ENCODE peak calls at places on chromosomes 5 and 9, in nine cellular contexts. V is CD8-positive, alpha-beta memory T cell; W is GM23248; T is heart left ventricle; U is suprapubic skin; M is HCT116; F is foreskin fibroblast; X is neural progenitor cell; B is psoas muscle. A is an unnamed sample.

GRCh38 chr9:32430720-32431119 is 46.3 kb downstream of the ACO1 start:
- DNase-seq in M (no peak), U (no peak), X (no peak), V (no peak), F (peak; percentile 66), T (no peak), W (peak; percentile 64), B (no peak), A (no peak)

GRCh38 chr5:54098267-54098666 is 212.1 kb downstream of the ARL15 start:
- DNase-seq in B (no peak), V (no peak), M (no peak), W (no peak), T (no peak), U (no peak), X (peak; percentile 64), F (no peak), A (no peak)

GRCh38 chr9:18985464-18985951 is 47.5 kb downstream of the SAXO1 start:
- DNase-seq in M (no peak), X (no peak), T (no peak), F (peak; percentile 29), V (no peak), U (no peak), B (no peak), W (peak; percentile 29), A (no peak)

GRCh38 chr5:14326035-14326909 is 183.1 kb downstream of the TRIO start:
- DNase-seq in W (no peak), X (peak; percentile 4), F (no peak), T (no peak), B (no peak), V (no peak), U (no peak), M (no peak), A (peak; percentile 12)

GRCh38 chr5:16135003-16135402 is 44.6 kb downstream of the MARCHF11 start:
- DNase-seq in W (no peak), V (no peak), B (no peak), U (no peak), M (no peak), F (no peak), X (peak; percentile 63), T (no peak), A (no peak)

GRCh38 chr9:91131433-91131839 is 230.3 kb downstream of the AUH start:
- DNase-seq in M (peak; percentile 61), F (peak; percentile 98), U (no peak), T (no peak), B (peak; percentile 31), X (no peak), V (no peak), W (peak; percentile 97), A (peak; percentile 87)

GRCh38 chr5:78908173-78908901 is 76.8 kb downstream of the ARSB start:
- DNase-seq in T (peak; percentile 67), F (peak; percentile 83), M (no peak), X (peak; percentile 84), V (no peak), W (peak; percentile 55), B (peak; percentile 44), U (no peak), A (peak; percentile 89)

GRCh38 chr5:157487358-157487757 is 27.3 kb downstream of the NIPAL4 start:
- DNase-seq in X (no peak), B (no peak), M (no peak), W (no peak), F (no peak), T (no peak), U (no peak), V (no peak), A (no peak)

GRCh38 chr9:133331641-133332380 is 4.2 kb downstream of the SURF6 start:
- DNase-seq in U (no peak), M (no peak), B (no peak), V (no peak), X (no peak), W (no peak), F (no peak), T (no peak), A (no peak)

GRCh38 chr5:106658150-106658549 is 1012.6 kb downstream of the EFNA5 start:
- DNase-seq in X (no peak), M (no peak), F (no peak), W (no peak), B (no peak), V (no peak), U (no peak), T (no peak), A (no peak)

GRCh38 chr5:2330325-2330724 is 421.2 kb downstream of the IRX2 start:
- DNase-seq in B (no peak), T (no peak), V (no peak), W (no peak), M (no peak), F (no peak), X (no peak), U (no peak), A (no peak)

GRCh38 chr9:131943397-131943796 is 136.3 kb downstream of the MED27 start:
- DNase-seq in T (no peak), V (no peak), W (no peak), F (no peak), X (no peak), U (no peak), B (no peak), M (no peak), A (no peak)

GRCh38 chr9:89376286-89376685 is 58.0 kb downstream of the SECISBP2 start:
- DNase-seq in V (no peak), M (no peak), B (no peak), U (no peak), X (no peak), F (no peak), W (no peak), T (no peak), A (no peak)

GRCh38 chr9:131546336-131547084 is 1.2 kb downstream of the PRRT1B start:
- DNase-seq in W (peak; percentile 41), B (no peak), M (no peak), X (no peak), T (no peak), F (peak; percentile 28), V (no peak), U (no peak), A (no peak)

GRCh38 chr5:148699028-148699427 is 44.7 kb upstream of the HTR4 start:
- DNase-seq in M (no peak), V (no peak), F (no peak), W (no peak), B (no peak), T (no peak), U (no peak), X (no peak), A (no peak)

GRCh38 chr5:3282841-3283240 is 312.8 kb upstream of the IRX1 start:
- DNase-seq in B (no peak), V (no peak), U (no peak), F (no peak), T (no peak), X (no peak), W (no peak), M (no peak), A (no peak)

GRCh38 chr9:89274838-89275237 is 36.2 kb upstream of the CKS2 start:
- DNase-seq in B (no peak), X (no peak), W (peak; percentile 95), M (no peak), T (no peak), F (peak; percentile 90), V (no peak), U (no peak), A (no peak)

GRCh38 chr9:104787306-104788015 is 23.5 kb downstream of the NIPSNAP3B start:
- DNase-seq in F (no peak), W (no peak), V (no peak), X (no peak), M (no peak), U (no peak), B (no peak), T (no peak), A (no peak)

GRCh38 chr9:134504106-134504385 is 137.6 kb upstream of the COL5A1 start:
- DNase-seq in V (no peak), T (no peak), U (peak; percentile 52), X (no peak), F (no peak), W (no peak), M (no peak), B (no peak), A (no peak)
- H3K4me3 ChIP-seq in V (no peak overlapping the region), T (no peak overlapping the region), U (no peak overlapping the region), X (no peak overlapping the region), F (no peak overlapping the region), W (no peak overlapping the region), M (no peak overlapping the region), B (no peak overlapping the region), A (no peak overlapping the region)

DNA sequence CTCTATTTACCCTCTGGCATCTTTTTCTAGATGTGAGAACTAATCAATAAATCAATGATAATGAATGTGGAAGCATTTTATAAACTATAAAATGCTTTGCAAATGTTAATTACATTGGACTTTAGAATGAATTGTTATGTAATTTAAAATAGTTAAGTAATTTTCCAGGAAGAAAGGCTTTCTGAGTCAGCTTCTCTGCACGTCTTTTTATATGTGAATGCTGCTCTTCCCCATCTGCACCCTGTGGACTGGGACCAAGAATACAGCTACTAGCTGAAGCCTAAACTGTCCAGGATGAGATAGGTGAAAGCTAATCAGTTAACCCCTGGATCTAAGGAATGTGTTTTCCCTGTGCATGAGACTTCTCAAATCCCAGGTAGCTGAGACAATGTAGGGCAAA is 292.9 kb downstream of the NR3C1 start:
- DNase-seq in U (no peak), T (no peak), B (no peak), X (no peak), V (no peak), W (peak; percentile 51), F (peak; percentile 36), M (no peak), A (no peak)
- H3K4me3 ChIP-seq in U (no peak overlapping the region), T (no peak overlapping the region), B (no peak overlapping the region), X (no peak overlapping the region), V (no peak overlapping the region), W (no peak overlapping the region), F (no peak overlapping the region), M (no peak overlapping the region), A (no peak overlapping the region)

DNA sequence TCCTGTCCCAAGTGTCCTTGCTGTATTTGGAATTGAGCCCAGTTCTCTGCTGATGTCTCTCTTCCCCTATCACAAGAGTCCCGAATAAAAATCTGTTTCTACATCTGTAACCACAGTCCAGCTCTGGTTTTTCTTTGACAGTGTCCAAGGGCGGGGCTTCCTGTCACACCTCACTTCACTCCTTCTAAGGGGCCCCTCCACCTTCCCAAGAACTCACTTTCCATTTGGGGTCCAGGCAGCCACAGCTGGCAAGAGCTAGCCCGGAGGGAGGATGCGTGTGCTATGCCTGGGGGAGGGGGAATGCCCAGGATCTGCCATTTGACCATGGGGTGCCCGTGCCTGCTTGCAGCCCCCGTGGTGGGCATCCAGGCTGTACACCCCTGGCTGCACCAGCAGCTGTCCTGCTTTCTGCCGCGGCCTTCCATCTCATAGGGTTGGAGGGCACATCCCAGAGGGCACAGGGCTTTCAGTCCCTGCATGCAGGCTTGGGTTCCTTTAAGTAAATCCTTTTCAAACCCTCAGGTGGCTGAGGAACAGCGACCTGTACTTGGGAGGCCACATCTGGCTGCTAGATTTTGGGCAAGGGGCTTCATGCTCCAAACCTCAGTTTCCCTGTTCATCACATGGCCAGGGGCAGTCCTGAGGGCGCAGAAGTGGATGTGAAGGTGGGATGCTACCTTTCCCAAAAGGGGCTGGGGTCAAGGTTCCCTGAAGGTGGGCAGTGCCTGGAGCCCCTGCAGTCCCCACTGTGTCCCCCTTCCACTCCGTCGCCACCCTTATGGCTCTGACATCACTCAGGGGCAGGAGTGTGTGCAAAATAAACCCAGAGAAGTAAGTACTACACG is 2.3 kb upstream of the CARD19 start:
- DNase-seq in W (no peak), X (no peak), M (no peak), F (no peak), V (no peak), U (peak; percentile 74), B (no peak), T (peak; percentile 25), A (no peak)
- H3K4me3 ChIP-seq in W (no peak overlapping the region), X (no peak overlapping the region), M (no peak overlapping the region), F (no peak overlapping the region), V (no peak overlapping the region), U (no peak overlapping the region), B (no peak overlapping the region), T (no peak overlapping the region), A (no peak overlapping the region)

GRCh38 chr5:116320486-116320885 is 235.7 kb downstream of the COMMD10 start:
- DNase-seq in W (no peak), X (no peak), F (peak; percentile 25), M (no peak), T (no peak), V (no peak), B (no peak), U (no peak), A (no peak)
- H3K4me3 ChIP-seq in W (no peak overlapping the region), X (no peak overlapping the region), F (no peak overlapping the region), M (no peak overlapping the region), T (no peak overlapping the region), V (no peak overlapping the region), B (no peak overlapping the region), U (no peak overlapping the region), A (no peak overlapping the region)